ENCODE peak calls at places on chromosomes 12 and 14, in seven cellular contexts. C is endothelial cell of umbilical vein, W is dorsolateral prefrontal cortex, F is AG10803, D is ovary, A is astrocyte of the cerebellum, B is bronchial epithelial cell. S is an unnamed sample.

GRCh38 chr12:104609083-104609844 is 152.5 kb downstream of the CHST11 start:
- DNase-seq in C (no peak), W (no peak), F (no peak), D (no peak), A (no peak), B (no peak), S (no peak)

GRCh38 chr12:67928621-67929369 is 60.5 kb upstream of the IFNG-AS1 start:
- DNase-seq in C (no peak), W (no peak), F (no peak), D (no peak), A (no peak), B (peak; percentile 17), S (no peak)

GRCh38 chr14:83171761-83172160 is 1638.1 kb upstream of the SEL1L start:
- DNase-seq in C (no peak), W (no peak), F (no peak), D (no peak), A (no peak), B (peak; percentile 58), S (no peak)

GRCh38 chr12:132506730-132507538 is 17.0 kb downstream of the FBRSL1 start:
- DNase-seq in C (peak; percentile 85), W (peak; percentile 73), F (peak; percentile 67), D (peak; percentile 55), A (no peak), B (peak; percentile 25), S (no peak)

GRCh38 chr12:16359512-16360491 is 12.4 kb downstream of the MGST1 start:
- DNase-seq in C (peak; percentile 27), W (no peak), F (peak; percentile 43), D (no peak), A (no peak), B (peak; percentile 24), S (peak; percentile 72)

GRCh38 chr12:65962921-65963883 is 138.9 kb downstream of the HMGA2 start:
- DNase-seq in C (peak; percentile 85), W (no peak), F (no peak), D (no peak), A (peak; percentile 41), B (no peak), S (peak; percentile 6)

GRCh38 chr12:91851741-91852477 is 293.7 kb downstream of the BTG1 start:
- DNase-seq in C (no peak), W (no peak), F (no peak), D (no peak), A (no peak), B (peak; percentile 10), S (no peak)

GRCh38 chr14:45699451-45699850 is 446.4 kb upstream of the MIS18BP1 start:
- DNase-seq in C (peak; percentile 33), W (no peak), F (no peak), D (no peak), A (peak; percentile 37), B (peak; percentile 20), S (no peak)

GRCh38 chr12:6764011-6764828 is 1.9 kb upstream of the PTMS start:
- DNase-seq in C (peak; percentile 99), W (peak; percentile 94), F (peak; percentile 99), D (peak; percentile 97), A (peak; percentile 97), B (peak; percentile 95), S (peak; percentile 90)

GRCh38 chr12:113030875-113031525 is 25.5 kb upstream of the DTX1 start:
- DNase-seq in C (peak; percentile 77), W (no peak), F (peak; percentile 59), D (no peak), A (peak; percentile 53), B (peak; percentile 65), S (peak; percentile 85)

GRCh38 chr12:76266797-76267196 is 81.4 kb downstream of the BBS10 start:
- DNase-seq in C (peak; percentile 64), W (no peak), F (peak; percentile 82), D (no peak), A (peak; percentile 27), B (peak; percentile 88), S (no peak)

GRCh38 chr12:79547735-79548347 is 142.9 kb downstream of the PAWR start:
- DNase-seq in C (peak; percentile 95), W (no peak), F (peak; percentile 77), D (peak; percentile 25), A (peak; percentile 53), B (peak; percentile 69), S (peak; percentile 51)

GRCh38 chr12:132557969-132558856 is 52.2 kb downstream of the LRCOL1 start:
- DNase-seq in C (no peak), W (no peak), F (no peak), D (no peak), A (no peak), B (no peak), S (no peak)

GRCh38 chr12:83958997-83959396 is 953.6 kb downstream of the SLC6A15 start:
- DNase-seq in C (no peak), W (no peak), F (no peak), D (no peak), A (no peak), B (peak; percentile 64), S (no peak)

GRCh38 chr14:84809158-84809557 is 720.8 kb upstream of the FLRT2 start:
- DNase-seq in C (no peak), W (no peak), F (no peak), D (no peak), A (no peak), B (no peak), S (no peak)

GRCh38 chr14:71139058-71139946 is 232.0 kb downstream of the PCNX1 start:
- DNase-seq in C (peak; percentile 46), W (peak; percentile 56), F (peak; percentile 53), D (peak; percentile 13), A (no peak), B (peak; percentile 28), S (peak; percentile 77)

GRCh38 chr14:61452452-61452851 is 131.1 kb downstream of the PRKCH start:
- DNase-seq in C (no peak), W (no peak), F (no peak), D (no peak), A (no peak), B (no peak), S (no peak)

GRCh38 chr14:61451891-61452400 is 130.6 kb downstream of the PRKCH start:
- DNase-seq in C (no peak), W (no peak), F (no peak), D (no peak), A (no peak), B (no peak), S (no peak)

GRCh38 chr14:61453103-61453767 is 131.9 kb downstream of the PRKCH start:
- DNase-seq in C (no peak), W (no peak), F (no peak), D (no peak), A (no peak), B (no peak), S (no peak)

GRCh38 chr14:61454545-61454944 is 133.2 kb downstream of the PRKCH start:
- DNase-seq in C (peak; percentile 45), W (no peak), F (no peak), D (no peak), A (no peak), B (no peak), S (no peak)

GRCh38 chr14:61451491-61451890 is 130.1 kb downstream of the PRKCH start:
- DNase-seq in C (no peak), W (no peak), F (no peak), D (no peak), A (no peak), B (no peak), S (no peak)
- H3K4me3 ChIP-seq in C (no peak overlapping the region), W (no peak overlapping the region), F (no peak overlapping the region), D (no peak overlapping the region), A (no peak overlapping the region), B (no peak overlapping the region), S (no peak overlapping the region)

DNA sequence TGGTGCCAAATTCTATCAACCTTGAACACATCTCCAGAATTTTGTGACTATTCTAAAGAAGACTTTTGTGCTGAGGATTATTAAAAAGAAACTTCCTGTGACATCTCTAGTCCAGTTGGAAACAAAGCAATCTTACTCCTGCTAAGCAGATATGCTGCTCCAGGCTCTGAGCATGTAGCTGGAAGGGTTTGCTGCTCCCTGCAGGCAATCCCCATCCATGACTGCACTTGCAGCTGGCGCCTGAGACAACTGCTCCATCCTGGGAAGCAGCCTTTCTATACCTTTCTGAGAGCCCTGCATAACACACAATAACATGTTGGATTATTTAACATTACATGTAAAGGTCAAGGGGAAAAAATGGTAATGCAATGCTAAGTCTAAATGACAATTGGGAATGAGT is 105.1 kb downstream of the NDUFA12 start:
- DNase-seq in C (peak; percentile 19), W (no peak), F (peak; percentile 4), D (no peak), A (no peak), B (peak; percentile 8), S (no peak)
- TF ChIP-seq CTCF in C (no peak), W (no peak), F (peak; percentile 30), D (no peak), A (peak; percentile 42), B (peak; percentile 24), S (peak; percentile 45)

DNA sequence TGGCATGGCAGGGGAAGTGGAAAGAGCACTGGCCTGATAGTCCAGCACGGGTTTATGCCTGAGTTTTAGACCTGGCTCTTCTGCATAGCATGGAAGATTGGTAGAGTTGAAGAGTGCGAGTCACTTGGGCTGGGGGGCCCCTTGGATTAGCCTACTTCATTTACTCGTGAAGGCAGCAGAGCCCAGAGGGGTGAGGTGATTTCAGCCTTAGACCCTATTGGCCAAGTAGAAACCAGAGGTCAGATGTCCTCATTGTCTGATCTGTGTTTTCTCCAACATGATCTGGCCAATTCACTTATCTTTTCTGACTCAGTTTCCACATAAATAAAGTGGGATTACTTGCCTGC is 1.9 kb downstream of the PLEKHG3 start:
- DNase-seq in C (no peak), W (no peak), F (no peak), D (no peak), A (no peak), B (no peak), S (no peak)
- H3K4me3 ChIP-seq in C (no peak overlapping the region), W (peak overlapping the region; percentile 84), F (no peak overlapping the region), D (peak overlapping the region; percentile 82), A (peak overlapping the region; percentile 74), B (peak overlapping the region; percentile 87), S (no peak overlapping the region)

GRCh38 chr12:56462565-56462964 is 5.8 kb upstream of the SPRYD4 start:
- DNase-seq in C (no peak), W (no peak), F (no peak), D (no peak), A (no peak), B (no peak), S (no peak)

GRCh38 chr12:56469007-56469930 is 891 bp downstream of the SPRYD4 start:
- DNase-seq in C (no peak), W (no peak), F (no peak), D (peak; percentile 23), A (no peak), B (no peak), S (peak; percentile 26)

GRCh38 chr12:56474389-56474788 is 6.0 kb downstream of the SPRYD4 start:
- DNase-seq in C (no peak), W (no peak), F (no peak), D (no peak), A (no peak), B (no peak), S (no peak)

DNA sequence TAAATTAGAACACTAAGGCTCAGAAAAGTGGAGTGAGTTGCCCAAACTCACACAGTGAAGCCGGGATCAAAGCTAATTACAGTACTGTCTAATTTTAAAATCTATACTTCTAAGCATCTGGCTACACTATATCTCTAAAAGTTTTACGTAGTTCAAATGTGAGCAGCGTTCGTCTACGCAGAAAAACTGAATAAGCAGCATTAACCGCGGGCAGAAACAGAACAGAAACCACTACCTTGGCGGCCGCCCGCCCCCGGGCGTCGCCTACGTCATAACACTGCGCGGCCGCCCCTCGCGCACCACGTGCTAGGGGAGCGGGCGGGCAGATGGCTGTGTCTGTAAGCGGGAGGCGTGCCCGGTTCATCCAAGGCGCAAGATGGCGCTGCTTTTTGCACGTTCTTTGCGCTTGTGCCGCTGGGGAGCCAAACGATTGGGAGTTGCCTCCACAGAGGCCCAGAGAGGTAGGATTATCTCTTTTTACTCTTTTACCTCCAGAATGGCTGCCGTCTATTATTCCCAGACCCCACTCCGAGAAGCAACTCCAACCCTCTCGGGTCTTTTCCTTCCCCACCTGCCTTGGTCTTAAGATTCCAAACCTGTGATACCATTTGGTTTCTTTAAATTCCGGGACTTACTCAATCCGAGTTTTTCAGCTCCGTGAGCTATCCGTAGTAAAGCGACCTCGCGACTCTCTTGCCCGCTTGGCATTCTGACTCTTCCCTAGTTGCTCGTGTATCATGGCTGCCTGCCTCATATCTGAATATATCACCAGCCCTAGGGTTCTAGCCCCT is at the start of gene SPRYD4:
- DNase-seq in C (peak; percentile 92), W (peak; percentile 95), F (peak; percentile 90), D (peak; percentile 90), A (peak; percentile 86), B (peak; percentile 80), S (peak; percentile 97)
- TF ChIP-seq CTCF in C (peak; percentile 8), W (peak; percentile 70), F (peak; percentile 31), D (peak; percentile 8), A (peak; percentile 36), B (peak; percentile 31), S (peak; percentile 75)

S was measured in OCI-LY7.